ENCODE peak calls at places on chromosomes 12 and 14, in nine cellular contexts. C, V, B, K, D, N, U, P and S are unnamed samples.

GRCh38 chr12:58832-59231 is 7.7 kb upstream of the IQSEC3 start:
- DNase-seq in U (no peak), C (no peak), V (no peak), N (no peak), D (no peak), K (no peak), B (no peak), P (no peak), S (no peak)

GRCh38 chr12:96989916-96990315 is 82.9 kb downstream of the NEDD1 start:
- DNase-seq in B (no peak), C (no peak), V (no peak), D (no peak), U (peak), N (peak), P (no peak), K (peak), S (peak)

GRCh38 chr12:54370218-54370730 is 6.0 kb upstream of the GPR84 start:
- DNase-seq in P (no peak), U (peak), C (no peak), V (peak), D (no peak), K (no peak), B (no peak), N (peak), S (peak)

GRCh38 chr14:81323621-81324400 is 76.3 kb downstream of the STON2 start:
- DNase-seq in U (peak), B (no peak), N (no peak), P (no peak), V (no peak), C (no peak), K (peak), D (no peak), S (no peak)

GRCh38 chr12:79333144-79333543 is 357.6 kb downstream of the PAWR start:
- DNase-seq in C (no peak), U (no peak), N (no peak), P (no peak), B (no peak), D (no peak), K (no peak), V (no peak), S (no peak)

GRCh38 chr14:58298880-58299664 is 717 bp downstream of the ARID4A start:
- DNase-seq in V (peak), K (no peak), D (no peak), U (no peak), N (no peak), C (peak), P (peak), B (peak), S (peak)

GRCh38 chr14:100219126-100219785 is 19.7 kb upstream of the YY1 start:
- DNase-seq in B (no peak), C (no peak), D (no peak), N (no peak), K (no peak), P (no peak), U (no peak), V (no peak), S (no peak)

GRCh38 chr12:121467638-121468403 is 67.9 kb downstream of the RNF34 start:
- DNase-seq in U (no peak), D (no peak), P (no peak), C (no peak), B (no peak), K (peak), N (peak), V (peak), S (no peak)

GRCh38 chr12:131202592-131203378 is 249.1 kb downstream of the ADGRD1 start:
- DNase-seq in V (no peak), B (no peak), U (no peak), P (no peak), K (no peak), N (no peak), D (no peak), C (no peak), S (no peak)

GRCh38 chr14:90616881-90617280 is 199.3 kb downstream of the TTC7B start:
- DNase-seq in C (no peak), U (no peak), K (no peak), N (peak), V (no peak), B (no peak), P (no peak), D (no peak), S (no peak)

GRCh38 chr12:54229624-54230212 is 40.9 kb upstream of the SMUG1 start:
- DNase-seq in N (peak), U (peak), B (no peak), C (no peak), K (no peak), V (peak), D (no peak), P (no peak), S (peak)

GRCh38 chr12:102054345-102054744 is 7.4 kb downstream of the WASHC3 start:
- DNase-seq in D (no peak), U (no peak), C (no peak), P (no peak), V (no peak), K (no peak), N (no peak), B (no peak), S (no peak)

GRCh38 chr12:89645434-89645833 is 63.2 kb downstream of the ATP2B1 start:
- DNase-seq in P (no peak), U (no peak), N (no peak), V (no peak), D (no peak), K (no peak), C (no peak), B (no peak), S (no peak)

GRCh38 chr14:60734465-60735242 is at the start of gene MNAT1:
- DNase-seq in P (peak), C (no peak), N (peak), U (peak), K (peak), D (peak), B (peak), V (peak), S (peak)

GRCh38 chr12:45611061-45611460 is 118.4 kb upstream of the ARID2 start:
- DNase-seq in K (no peak), C (no peak), N (no peak), U (no peak), B (no peak), P (no peak), D (no peak), V (no peak), S (no peak)

GRCh38 chr14:86946446-86946845 is 1046.5 kb downstream of the GALC start:
- DNase-seq in B (no peak), U (no peak), N (no peak), K (no peak), D (no peak), C (no peak), V (no peak), P (no peak), S (no peak)

GRCh38 chr14:59187802-59188460 is 536 bp upstream of the DAAM1 start:
- DNase-seq in C (no peak), U (peak), D (peak), N (no peak), P (peak), V (peak), B (no peak), K (peak), S (peak)

GRCh38 chr14:38042356-38042755 is 165.3 kb upstream of the SSTR1 start:
- DNase-seq in D (no peak), K (no peak), C (no peak), N (peak), B (no peak), U (peak), P (no peak), V (peak), S (peak)

GRCh38 chr14:72613196-72613974 is 280.5 kb downstream of the DPF3 start:
- DNase-seq in U (no peak), B (no peak), C (no peak), N (peak), V (no peak), P (no peak), D (no peak), K (peak), S (no peak)